ENCODE peak calls at places on chromosomes 2 and 18, in seven cellular contexts. G is AG10803, T is endothelial cell, H is activated B cell treated with CpG ODN at 0.5 μM for 24 hours, U is kidney epithelial cell, N is mammary epithelial cell, I is coronary artery. F is an unnamed sample.

GRCh38 chr18:48791636-48792105 is 159.1 kb downstream of the SMAD7 start:
- DNase-seq in G (no peak), T (no peak), H (peak), U (no peak), N (no peak), I (peak), F (no peak)

GRCh38 chr18:12908706-12909105 is 24.7 kb upstream of the PTPN2 start:
- DNase-seq in G (no peak), T (no peak), H (no peak), U (no peak), N (no peak), I (no peak), F (no peak)

GRCh38 chr2:23622466-23622865 is 237.5 kb downstream of the KLHL29 start:
- DNase-seq in G (no peak), T (no peak), H (no peak), U (no peak), N (no peak), I (no peak), F (no peak)

GRCh38 chr2:172887280-172887679 is 151.6 kb downstream of the RAPGEF4 start:
- DNase-seq in G (no peak), T (no peak), H (no peak), U (no peak), N (no peak), I (no peak), F (no peak)

GRCh38 chr18:7116001-7116831 is 1.4 kb downstream of the LAMA1 start:
- DNase-seq in G (no peak), T (peak), H (no peak), U (peak), N (peak), I (no peak), F (no peak)

GRCh38 chr2:24175631-24176030 is 778 bp downstream of the FAM228A start:
- DNase-seq in G (peak), T (no peak), H (no peak), U (no peak), N (peak), I (no peak), F (no peak)

GRCh38 chr2:11556101-11556806 is 22.4 kb downstream of the GREB1 start:
- DNase-seq in G (no peak), T (no peak), H (no peak), U (no peak), N (no peak), I (no peak), F (no peak)

GRCh38 chr2:96256611-96257113 is 9.1 kb downstream of the TMEM127 start:
- DNase-seq in G (no peak), T (no peak), H (no peak), U (no peak), N (no peak), I (no peak), F (no peak)

GRCh38 chr2:191530618-191531017 is 147.3 kb upstream of the NABP1 start:
- DNase-seq in G (no peak), T (no peak), H (no peak), U (no peak), N (no peak), I (no peak), F (no peak)

GRCh38 chr2:5373200-5373599 is 319.0 kb upstream of the SOX11 start:
- DNase-seq in G (no peak), T (peak), H (no peak), U (no peak), N (no peak), I (no peak), F (no peak)

GRCh38 chr2:205822578-205822977 is 140.3 kb downstream of the NRP2 start:
- DNase-seq in G (peak), T (no peak), H (no peak), U (peak), N (peak), I (no peak), F (no peak)

GRCh38 chr2:149027602-149028250 is 10.8 kb upstream of the LYPD6B start:
- DNase-seq in G (no peak), T (no peak), H (no peak), U (no peak), N (peak), I (no peak), F (no peak)

GRCh38 chr2:5937865-5938565 is 245.8 kb downstream of the SOX11 start:
- DNase-seq in G (no peak), T (no peak), H (no peak), U (no peak), N (no peak), I (no peak), F (no peak)

GRCh38 chr2:201118957-201119848 is 3.2 kb downstream of the CFLAR start:
- DNase-seq in G (peak), T (no peak), H (no peak), U (no peak), N (no peak), I (no peak), F (no peak)

GRCh38 chr2:160334028-160334729 is 134.1 kb upstream of the ITGB6 start:
- DNase-seq in G (peak), T (no peak), H (no peak), U (no peak), N (no peak), I (no peak), F (no peak)

GRCh38 chr2:46669016-46669415 is 189.7 kb downstream of the TMEM247 start:
- DNase-seq in G (no peak), T (no peak), H (no peak), U (no peak), N (no peak), I (no peak), F (no peak)

GRCh38 chr18:13725566-13726227 is 661 bp downstream of the FAM210A start:
- DNase-seq in G (peak), T (no peak), H (no peak), U (no peak), N (peak), I (no peak), F (no peak)

GRCh38 chr2:22450831-22451230 is 934.1 kb upstream of the KLHL29 start:
- DNase-seq in G (no peak), T (no peak), H (no peak), U (no peak), N (no peak), I (no peak), F (peak)

GRCh38 chr2:217289909-217290283 is 430.0 kb upstream of the TNP1 start:
- DNase-seq in G (no peak), T (no peak), H (no peak), U (no peak), N (peak), I (no peak), F (no peak)

GRCh38 chr18:77658309-77658681 is 408.6 kb downstream of the GALR1 start:
- DNase-seq in G (no peak), T (no peak), H (no peak), U (no peak), N (no peak), I (no peak), F (no peak)

GRCh38 chr2:113278812-113279139 is at the start of gene PAX8:
- DNase-seq in G (no peak), T (no peak), H (no peak), U (peak), N (no peak), I (no peak), F (no peak)

GRCh38 chr18:36537289-36537688 is 239.8 kb downstream of the FHOD3 start:
- DNase-seq in G (no peak), T (no peak), H (no peak), U (no peak), N (no peak), I (no peak), F (no peak)

GRCh38 chr2:233266481-233266880 is 15.0 kb downstream of the ATG16L1 start:
- DNase-seq in G (no peak), T (no peak), H (no peak), U (no peak), N (no peak), I (no peak), F (no peak)

GRCh38 chr18:49648326-49648725 is 86.5 kb downstream of the LIPG start:
- DNase-seq in G (no peak), T (no peak), H (no peak), U (no peak), N (no peak), I (peak), F (no peak)

GRCh38 chr2:119366649-119367471 is at the start of the genes C2orf76 and DBI:
- DNase-seq in G (peak), T (peak), H (peak), U (peak), N (peak), I (peak), F (peak)

GRCh38 chr2:164386226-164386625 is 235.1 kb downstream of the GRB14 start:
- DNase-seq in G (peak), T (no peak), H (no peak), U (no peak), N (no peak), I (no peak), F (no peak)

GRCh38 chr2:9174771-9175441 is 31.7 kb upstream of the ASAP2 start:
- DNase-seq in G (peak), T (no peak), H (no peak), U (peak), N (peak), I (no peak), F (peak)

GRCh38 chr2:28436525-28437051 is 43.9 kb downstream of the FOSL2 start:
- DNase-seq in G (no peak), T (no peak), H (no peak), U (no peak), N (peak), I (no peak), F (peak)
- TF ChIP-seq CTCF in G (no peak), T (no peak), H (no peak), U (no peak), N (no peak), I (no peak), F (no peak)

DNA sequence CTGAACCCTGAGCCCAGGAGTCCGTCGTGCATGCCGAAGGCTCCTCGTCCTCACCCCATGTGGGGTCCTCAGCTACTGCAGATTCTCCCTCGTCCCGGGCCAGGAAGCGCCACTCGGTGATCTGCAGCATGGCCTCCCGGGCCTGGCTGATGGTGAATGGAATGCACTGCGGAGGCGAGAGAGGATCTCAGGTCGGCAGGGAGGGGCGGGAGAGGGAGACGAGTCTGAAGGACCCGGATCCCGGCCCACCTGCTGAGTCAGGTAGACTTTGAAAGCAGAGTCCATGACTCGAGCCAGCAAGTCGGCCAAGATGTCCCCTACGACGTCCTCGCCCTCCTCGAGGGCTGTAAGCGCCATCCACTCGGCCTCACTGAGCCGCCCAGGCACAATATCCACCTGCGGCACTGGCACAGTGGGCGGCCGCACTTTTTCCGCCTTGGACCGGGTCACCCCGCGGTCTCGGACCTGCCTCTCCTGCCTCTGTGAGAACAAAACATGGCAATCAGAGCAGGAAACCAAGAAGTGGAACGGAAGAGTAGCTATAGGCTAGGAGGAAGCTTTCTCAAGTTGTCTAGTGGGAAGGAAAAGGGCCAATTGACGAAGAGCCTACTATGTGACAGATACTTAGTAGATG is 5.5 kb downstream of the C2orf81 start:
- DNase-seq in G (no peak), T (no peak), H (no peak), U (no peak), N (no peak), I (no peak), F (no peak)
- TF ChIP-seq CTCF in G (no peak), T (no peak), H (no peak), U (no peak), N (no peak), I (no peak), F (no peak)

DNA sequence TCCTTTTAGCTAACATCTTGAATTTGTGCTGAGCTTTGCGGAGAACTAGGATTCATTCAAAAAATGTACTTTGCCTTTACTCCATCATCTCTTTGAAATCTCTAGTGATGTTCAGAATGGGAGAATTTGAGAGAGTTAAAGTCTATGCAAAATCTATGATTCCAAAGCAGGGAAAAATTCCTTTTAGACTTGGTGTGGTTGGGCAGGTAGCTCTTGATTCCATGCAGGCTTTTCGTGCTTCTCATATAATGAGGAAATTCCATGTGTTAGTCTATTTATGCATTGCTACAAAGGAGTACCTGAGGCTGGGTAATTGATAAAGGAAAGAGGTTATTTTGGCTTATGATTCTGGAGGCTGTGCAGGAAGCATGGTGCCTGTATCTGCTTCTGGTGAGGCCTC is 258.9 kb upstream of the EPHA4 start:
- DNase-seq in G (no peak), T (no peak), H (no peak), U (no peak), N (no peak), I (no peak), F (no peak)
- TF ChIP-seq CTCF in G (no peak), T (no peak), H (no peak), U (no peak), N (no peak), I (no peak), F (no peak)

GRCh38 chr2:209584915-209585314 is 161.1 kb downstream of the MAP2 start:
- DNase-seq in G (no peak), T (no peak), H (no peak), U (no peak), N (no peak), I (no peak), F (no peak)

GRCh38 chr2:209577376-209578357 is 153.8 kb downstream of the MAP2 start:
- DNase-seq in G (peak), T (no peak), H (no peak), U (no peak), N (no peak), I (no peak), F (peak)

GRCh38 chr2:209578394-209579006 is 154.7 kb downstream of the MAP2 start:
- DNase-seq in G (no peak), T (no peak), H (no peak), U (no peak), N (no peak), I (no peak), F (no peak)

GRCh38 chr2:209574515-209574914 is 150.7 kb downstream of the MAP2 start:
- DNase-seq in G (no peak), T (no peak), H (no peak), U (no peak), N (no peak), I (no peak), F (no peak)

DNA sequence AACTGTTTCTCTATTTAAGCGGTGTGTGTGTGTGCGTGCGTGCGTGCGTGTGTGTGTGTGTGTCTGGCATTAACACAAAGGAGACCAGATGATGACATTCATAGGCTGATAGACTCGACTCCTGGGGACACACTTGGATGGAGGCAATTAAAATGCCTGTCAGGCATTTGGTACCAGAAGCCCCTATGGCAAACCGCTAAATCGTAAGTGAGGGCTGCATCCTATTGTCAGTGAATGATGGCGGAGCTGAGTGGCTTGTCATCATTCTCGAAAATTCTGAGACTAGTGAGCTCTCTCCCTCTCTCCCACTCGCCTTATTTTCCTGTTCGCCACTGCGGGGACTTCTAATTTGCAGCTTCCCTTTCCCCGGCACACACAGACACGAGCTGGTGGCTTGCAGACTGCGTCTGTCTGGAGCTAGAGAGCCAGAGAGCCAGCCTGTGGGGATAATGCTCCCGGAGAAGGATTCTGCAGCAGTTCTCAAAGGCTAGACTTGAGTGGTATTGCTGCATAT is 155.4 kb downstream of the MAP2 start:
- DNase-seq in G (peak), T (peak), H (no peak), U (no peak), N (no peak), I (no peak), F (no peak)
- TF ChIP-seq CTCF in G (no peak), T (no peak), H (no peak), U (no peak), N (no peak), I (no peak), F (no peak)

DNA sequence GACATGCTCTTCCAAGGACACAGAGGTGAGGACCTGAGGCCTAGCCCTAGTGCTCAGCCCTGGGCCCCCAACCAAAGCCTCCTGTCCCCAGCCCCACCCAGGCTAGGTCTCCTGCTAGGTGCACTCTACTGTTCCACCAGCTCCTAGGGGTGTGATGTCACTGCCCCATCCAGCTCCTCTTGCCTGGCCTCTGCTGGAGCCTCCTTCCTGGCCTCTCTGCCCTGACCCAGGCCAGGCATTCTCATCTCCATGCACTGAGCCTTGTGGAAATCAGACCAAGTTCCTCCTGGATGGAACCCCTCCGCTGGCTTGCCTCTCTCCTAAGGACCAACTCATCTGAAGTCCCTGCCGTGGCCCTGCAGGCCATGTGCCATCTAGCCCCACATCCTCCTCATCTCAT is 156.8 kb downstream of the INHBB start:
- DNase-seq in G (no peak), T (no peak), H (no peak), U (no peak), N (no peak), I (no peak), F (no peak)
- TF ChIP-seq CTCF in G (no peak), T (no peak), H (no peak), U (no peak), N (no peak), I (no peak), F (no peak)

GRCh38 chr18:10544093-10544748 is 18.4 kb downstream of the NAPG start:
- DNase-seq in G (no peak), T (peak), H (no peak), U (no peak), N (no peak), I (no peak), F (no peak)
- TF ChIP-seq CTCF in G (no peak), T (peak), H (no peak), U (no peak), N (no peak), I (no peak), F (no peak)

GRCh38 chr2:25338401-25338800 is 3.3 kb downstream of the DNMT3A start:
- DNase-seq in G (no peak), T (no peak), H (no peak), U (no peak), N (no peak), I (no peak), F (no peak)
- TF ChIP-seq CTCF in G (no peak), T (no peak), H (no peak), U (no peak), N (no peak), I (no peak), F (no peak)

GRCh38 chr2:63053889-63054725 is 3.5 kb downstream of the OTX1 start:
- DNase-seq in G (no peak), T (peak), H (peak), U (no peak), N (no peak), I (no peak), F (no peak)
- TF ChIP-seq CTCF in G (no peak), T (peak), H (no peak), U (peak), N (no peak), I (no peak), F (no peak)

GRCh38 chr2:102264952-102265351 is 46.4 kb upstream of the IL1RL1 start:
- DNase-seq in G (no peak), T (no peak), H (no peak), U (no peak), N (no peak), I (no peak), F (no peak)

GRCh38 chr2:102268529-102269524 is 42.5 kb upstream of the IL1RL1 start:
- DNase-seq in G (peak), T (no peak), H (no peak), U (peak), N (no peak), I (no peak), F (no peak)

GRCh38 chr2:102267774-102268173 is 43.6 kb upstream of the IL1RL1 start:
- DNase-seq in G (no peak), T (no peak), H (no peak), U (no peak), N (no peak), I (no peak), F (no peak)

GRCh38 chr2:102262218-102263129 is 48.9 kb upstream of the IL1RL1 start:
- DNase-seq in G (peak), T (no peak), H (no peak), U (no peak), N (no peak), I (no peak), F (no peak)

GRCh38 chr2:102266204-102266603 is 45.2 kb upstream of the IL1RL1 start:
- DNase-seq in G (peak), T (no peak), H (no peak), U (no peak), N (no peak), I (no peak), F (no peak)
- TF ChIP-seq CTCF in G (no peak), T (no peak), H (no peak), U (no peak), N (no peak), I (no peak), F (no peak)

GRCh38 chr2:231411237-231411636 is 15.7 kb downstream of the B3GNT7 start:
- DNase-seq in G (no peak), T (no peak), H (no peak), U (no peak), N (no peak), I (no peak), F (no peak)

GRCh38 chr2:231409773-231410172 is 14.3 kb downstream of the B3GNT7 start:
- DNase-seq in G (no peak), T (no peak), H (no peak), U (no peak), N (no peak), I (no peak), F (no peak)

GRCh38 chr2:231412616-231412963 is 17.1 kb downstream of the B3GNT7 start:
- DNase-seq in G (no peak), T (no peak), H (no peak), U (no peak), N (no peak), I (no peak), F (no peak)

GRCh38 chr2:231411871-231412615 is 16.5 kb downstream of the B3GNT7 start:
- DNase-seq in G (peak), T (peak), H (peak), U (peak), N (peak), I (peak), F (peak)

DNA sequence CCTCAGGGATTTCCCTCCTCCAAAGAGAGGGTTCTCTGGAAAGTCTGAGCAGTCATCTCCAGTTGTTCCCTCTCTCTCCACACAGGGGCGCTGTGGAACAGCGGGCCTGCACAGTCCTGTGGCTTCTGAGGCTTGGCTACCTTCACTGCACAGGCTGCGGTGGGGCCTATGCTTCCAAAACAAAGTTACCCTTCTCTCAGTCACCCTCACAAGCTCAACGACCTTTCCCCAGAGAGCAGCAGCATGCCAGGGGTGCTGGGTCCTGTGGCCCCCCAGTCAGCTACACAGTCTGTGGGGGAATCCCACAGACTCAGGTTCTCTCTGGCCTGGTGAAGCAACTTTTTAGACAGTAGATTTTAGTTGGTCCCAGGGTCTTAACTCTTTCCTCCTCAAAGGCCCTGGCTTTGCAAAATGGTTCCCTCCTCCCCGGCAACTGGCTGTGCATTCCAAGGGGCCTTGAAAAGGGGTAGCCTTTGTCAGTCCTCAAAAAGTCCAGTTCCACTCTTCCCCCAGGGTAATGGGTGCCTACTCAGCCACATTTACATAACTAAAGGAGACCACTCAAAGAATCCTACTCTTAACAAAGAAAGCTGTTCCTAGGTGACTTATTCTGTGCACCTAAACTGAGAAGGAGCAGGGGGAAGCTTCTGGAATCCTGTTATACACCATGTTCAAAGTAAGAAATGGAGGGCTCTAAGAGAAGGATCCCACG is 14.9 kb downstream of the B3GNT7 start:
- DNase-seq in G (no peak), T (no peak), H (no peak), U (no peak), N (no peak), I (no peak), F (no peak)
- TF ChIP-seq CTCF in G (peak), T (peak), H (no peak), U (peak), N (peak), I (no peak), F (peak)

F was measured in Calu3.